ENCODE peak calls at places on chromosomes 6 and 20, in five cellular contexts. G, Y, A, V and L are unnamed samples.

GRCh38 chr6:70717038-70717801 is 49.5 kb downstream of the SMAP1 start:
- DNase-seq in G (no peak), Y (no peak), V (no peak), A (no peak), L (no peak)

GRCh38 chr6:85459224-85459901 is 9.5 kb downstream of the NT5E start:
- DNase-seq in G (no peak), Y (no peak), V (no peak), A (no peak), L (no peak)

GRCh38 chr20:54208492-54209044 is 681 bp downstream of the PFDN4 start:
- DNase-seq in G (no peak), Y (no peak), V (peak; percentile 73), A (no peak), L (no peak)

GRCh38 chr6:31701666-31702420 is 1.3 kb downstream of the ABHD16A start:
- DNase-seq in Y (no peak), A (no peak), G (no peak), V (no peak), L (no peak)

GRCh38 chr6:154606457-154606856 is 96.0 kb upstream of the CNKSR3 start:
- DNase-seq in G (no peak), Y (no peak), A (no peak), V (no peak), L (no peak)

GRCh38 chr6:27814665-27815424 is 97.4 kb downstream of the OR2B2 start:
- DNase-seq in A (peak; percentile 71), V (no peak), G (peak; percentile 83), Y (peak; percentile 79), L (no peak)

GRCh38 chr6:14396826-14397517 is 279.4 kb downstream of the CD83 start:
- DNase-seq in Y (peak; percentile 27), A (peak; percentile 91), G (peak; percentile 87), V (no peak), L (peak; percentile 42)

GRCh38 chr6:26141378-26141901 is 54.2 kb downstream of the HFE start:
- DNase-seq in A (no peak), G (no peak), V (no peak), Y (no peak), L (no peak)

GRCh38 chr20:7710440-7710839 is 229.8 kb downstream of the HAO1 start:
- DNase-seq in Y (no peak), A (no peak), G (no peak), V (no peak), L (no peak)

GRCh38 chr20:17651761-17652388 is 30.2 kb downstream of the RRBP1 start:
- DNase-seq in G (peak; percentile 66), A (no peak), V (peak; percentile 44), Y (peak; percentile 59), L (no peak)

GRCh38 chr6:150695652-150696051 is 96.0 kb downstream of the PLEKHG1 start:
- DNase-seq in Y (no peak), V (no peak), G (no peak), A (no peak), L (no peak)
- TF ChIP-seq POLR2AphosphoS5 in Y (no peak), V (no peak), G (no peak), A (no peak), L (no peak)

GRCh38 chr6:30672445-30673253 is at the start of gene DHX16:
- DNase-seq in A (peak; percentile 94), Y (peak; percentile 96), V (peak; percentile 97), G (peak; percentile 95), L (no peak)
- TF ChIP-seq POLR2AphosphoS5 in A (no peak), Y (peak; percentile 97), V (no peak), G (peak; percentile 92), L (peak; percentile 100)

GRCh38 chr6:167910007-167910406 is 83.3 kb downstream of the AFDN start:
- DNase-seq in A (no peak), Y (no peak), G (no peak), V (no peak), L (no peak)

GRCh38 chr6:167907837-167908681 is 81.3 kb downstream of the AFDN start:
- DNase-seq in A (no peak), G (no peak), V (no peak), Y (no peak), L (no peak)

GRCh38 chr6:167910652-167911051 is 83.9 kb downstream of the AFDN start:
- DNase-seq in Y (no peak), V (no peak), G (no peak), A (no peak), L (no peak)

GRCh38 chr6:167904791-167905190 is 78.1 kb downstream of the AFDN start:
- DNase-seq in Y (no peak), G (no peak), A (no peak), V (no peak), L (no peak)

GRCh38 chr6:167906899-167907298 is 80.2 kb downstream of the AFDN start:
- DNase-seq in G (no peak), Y (peak; percentile 86), A (no peak), V (peak; percentile 61), L (no peak)
- TF ChIP-seq POLR2AphosphoS5 in G (peak; percentile 68), Y (peak; percentile 95), A (no peak), V (no peak), L (peak; percentile 85)

GRCh38 chr6:157891544-157892362 is 68.7 kb downstream of the SNX9 start:
- DNase-seq in Y (no peak), V (no peak), A (no peak), G (no peak), L (no peak)
- TF ChIP-seq POLR2AphosphoS5 in Y (no peak), V (no peak), A (no peak), G (peak; percentile 36), L (no peak)

GRCh38 chr20:50710492-50711063 is 19.2 kb upstream of the RIPOR3 start:
- DNase-seq in A (no peak), G (no peak), Y (no peak), V (no peak), L (no peak)
- TF ChIP-seq POLR2AphosphoS5 in A (no peak), G (peak; percentile 51), Y (no peak), V (no peak), L (no peak)

GRCh38 chr20:38926142-38926933 is at the start of gene FAM83D:
- DNase-seq in V (peak; percentile 92), Y (peak; percentile 94), G (peak; percentile 97), A (peak; percentile 99), L (no peak)
- TF ChIP-seq POLR2AphosphoS5 in V (no peak), Y (peak; percentile 95), G (peak; percentile 84), A (peak; percentile 98), L (peak; percentile 77)

GRCh38 chr6:138018297-138018696 is 88.9 kb downstream of the PERP start:
- DNase-seq in Y (no peak), V (no peak), A (no peak), G (no peak), L (no peak)

GRCh38 chr6:138011413-138011812 is 95.8 kb downstream of the PERP start:
- DNase-seq in V (no peak), Y (no peak), A (no peak), G (no peak), L (no peak)

GRCh38 chr6:138017156-138017757 is 90.0 kb downstream of the PERP start:
- DNase-seq in A (peak; percentile 8), Y (no peak), V (no peak), G (no peak), L (no peak)

GRCh38 chr6:138012682-138013081 is 94.5 kb downstream of the PERP start:
- DNase-seq in A (no peak), V (no peak), G (no peak), Y (no peak), L (no peak)

GRCh38 chr6:138013949-138014348 is 93.3 kb downstream of the PERP start:
- DNase-seq in A (no peak), G (no peak), V (no peak), Y (no peak), L (no peak)
- TF ChIP-seq POLR2AphosphoS5 in A (no peak), G (no peak), V (no peak), Y (no peak), L (peak; percentile 70)

GRCh38 chr6:130513770-130514169 is 148.0 kb downstream of the TMEM200A start:
- DNase-seq in V (no peak), G (no peak), A (no peak), Y (no peak), L (no peak)
- TF ChIP-seq POLR2AphosphoS5 in V (no peak), G (peak; percentile 44), A (no peak), Y (no peak), L (no peak)